ENCODE peak calls at places on chromosomes 13 and 19, in six cellular contexts. H is endothelial cell, S is heart left ventricle, F is ovary, U is astrocyte, Y is fibroblast of mammary gland. V is an unnamed sample.

GRCh38 chr13:56736966-56737365 is 403.8 kb upstream of the PRR20A start:
- DNase-seq in H (no peak), S (no peak), F (no peak), U (no peak), Y (no peak), V (no peak)

GRCh38 chr13:71864094-71864980 is 2.7 kb downstream of the DACH1 start:
- DNase-seq in H (peak; percentile 52), S (peak; percentile 80), F (no peak), U (no peak), Y (no peak), V (no peak)

GRCh38 chr13:61187471-61187870 is 228.2 kb downstream of the PCDH20 start:
- DNase-seq in H (no peak), S (no peak), F (no peak), U (no peak), Y (no peak), V (no peak)

GRCh38 chr13:94595006-94595942 is 678 bp downstream of the TGDS start:
- DNase-seq in H (no peak), S (no peak), F (peak; percentile 9), U (no peak), Y (peak; percentile 26), V (no peak)

GRCh38 chr19:36213793-36214387 is 575 bp downstream of the ZNF565 start:
- DNase-seq in H (no peak), S (no peak), F (no peak), U (peak; percentile 61), Y (peak; percentile 52), V (peak; percentile 24)

GRCh38 chr13:30002577-30002976 is 152.2 kb upstream of the UBL3 start:
- DNase-seq in H (no peak), S (no peak), F (no peak), U (peak; percentile 92), Y (peak; percentile 90), V (peak; percentile 83)

GRCh38 chr13:77351326-77351725 is 24.4 kb upstream of the MYCBP2 start:
- DNase-seq in H (no peak), S (no peak), F (no peak), U (peak; percentile 3), Y (no peak), V (no peak)

GRCh38 chr13:51559916-51560315 is 24.3 kb upstream of the WDFY2 start:
- DNase-seq in H (no peak), S (no peak), F (no peak), U (no peak), Y (no peak), V (no peak)

GRCh38 chr19:919157-920050 is 2.3 kb downstream of the KISS1R start:
- DNase-seq in H (no peak), S (peak; percentile 19), F (no peak), U (no peak), Y (no peak), V (no peak)

GRCh38 chr13:73608157-73608516 is 526.1 kb downstream of the KLF12 start:
- DNase-seq in H (no peak), S (no peak), F (no peak), U (no peak), Y (no peak), V (no peak)

GRCh38 chr19:18109731-18110671 is 12.4 kb downstream of the MAST3 start:
- DNase-seq in H (no peak), S (peak; percentile 85), F (no peak), U (no peak), Y (no peak), V (no peak)

GRCh38 chr13:26168276-26168814 is 53.8 kb downstream of the RNF6 start:
- DNase-seq in H (no peak), S (no peak), F (no peak), U (no peak), Y (no peak), V (peak; percentile 86)

GRCh38 chr19:35442091-35442490 is 6.0 kb upstream of the FFAR2 start:
- DNase-seq in H (no peak), S (peak; percentile 77), F (no peak), U (no peak), Y (no peak), V (no peak)

GRCh38 chr19:48061401-48062344 is 17.8 kb upstream of the CABP5 start:
- DNase-seq in H (no peak), S (no peak), F (no peak), U (no peak), Y (no peak), V (no peak)
- TF ChIP-seq CTCF in H (no peak), S (no peak), F (no peak), U (no peak), Y (no peak), V (no peak)

DNA sequence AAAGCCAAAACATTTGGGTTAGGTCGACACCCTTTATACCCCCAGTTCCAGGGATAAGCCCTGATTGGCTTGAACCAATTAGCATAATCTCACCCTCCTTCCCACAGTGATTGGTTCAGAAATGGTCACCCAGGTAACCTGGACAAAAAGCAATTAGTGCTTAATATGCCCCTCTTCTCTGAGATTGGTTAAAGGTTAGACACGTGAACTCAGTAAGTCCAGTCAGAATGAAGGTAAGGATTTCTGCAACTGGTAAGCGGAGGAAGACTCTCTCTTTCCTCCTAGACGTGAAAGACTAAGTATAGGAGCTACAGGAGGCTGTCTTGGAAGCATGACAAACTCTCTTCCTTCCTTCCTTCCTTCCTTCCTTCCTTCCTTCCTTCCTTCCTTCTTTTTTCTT is 1.3 kb upstream of the PNMA8C start:
- DNase-seq in H (no peak), S (no peak), F (no peak), U (no peak), Y (no peak), V (no peak)
- TF ChIP-seq CTCF in H (no peak), S (no peak), F (no peak), U (no peak), Y (no peak), V (no peak)

GRCh38 chr13:70795484-70795883 is 687.2 kb upstream of the KLHL1 start:
- DNase-seq in H (no peak), S (no peak), F (no peak), U (no peak), Y (no peak), V (no peak)
- TF ChIP-seq CTCF in H (no peak), S (no peak), F (no peak), U (no peak), Y (no peak), V (no peak)

DNA sequence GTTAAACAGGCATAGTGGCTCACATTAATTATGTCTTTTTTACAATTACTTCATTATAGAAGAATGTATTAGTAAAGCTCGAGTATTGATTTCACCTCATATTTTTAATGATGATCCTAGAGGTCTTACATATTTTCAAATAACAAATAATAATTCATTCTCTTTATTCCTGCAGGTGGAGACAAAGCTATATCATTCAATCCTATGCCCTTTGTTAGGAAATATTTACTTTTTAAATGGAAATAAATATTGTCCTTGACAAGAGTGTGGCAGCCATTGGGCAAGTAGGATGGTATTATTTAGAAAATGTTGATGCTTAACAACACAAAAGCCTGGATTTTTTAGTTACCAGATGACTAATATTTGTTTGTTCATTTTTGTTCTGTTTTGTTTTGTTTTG is 127.6 kb downstream of the COG6 start:
- DNase-seq in H (no peak), S (no peak), F (no peak), U (no peak), Y (peak; percentile 28), V (no peak)
- TF ChIP-seq CTCF in H (no peak), S (peak; percentile 25), F (no peak), U (no peak), Y (peak; percentile 17), V (peak; percentile 51)

GRCh38 chr13:112910016-112910415 is 59.0 kb upstream of the MCF2L start:
- DNase-seq in H (no peak), S (no peak), F (no peak), U (no peak), Y (no peak), V (no peak)
- TF ChIP-seq CTCF in H (no peak), S (no peak), F (no peak), U (no peak), Y (no peak), V (peak; percentile 24)

DNA sequence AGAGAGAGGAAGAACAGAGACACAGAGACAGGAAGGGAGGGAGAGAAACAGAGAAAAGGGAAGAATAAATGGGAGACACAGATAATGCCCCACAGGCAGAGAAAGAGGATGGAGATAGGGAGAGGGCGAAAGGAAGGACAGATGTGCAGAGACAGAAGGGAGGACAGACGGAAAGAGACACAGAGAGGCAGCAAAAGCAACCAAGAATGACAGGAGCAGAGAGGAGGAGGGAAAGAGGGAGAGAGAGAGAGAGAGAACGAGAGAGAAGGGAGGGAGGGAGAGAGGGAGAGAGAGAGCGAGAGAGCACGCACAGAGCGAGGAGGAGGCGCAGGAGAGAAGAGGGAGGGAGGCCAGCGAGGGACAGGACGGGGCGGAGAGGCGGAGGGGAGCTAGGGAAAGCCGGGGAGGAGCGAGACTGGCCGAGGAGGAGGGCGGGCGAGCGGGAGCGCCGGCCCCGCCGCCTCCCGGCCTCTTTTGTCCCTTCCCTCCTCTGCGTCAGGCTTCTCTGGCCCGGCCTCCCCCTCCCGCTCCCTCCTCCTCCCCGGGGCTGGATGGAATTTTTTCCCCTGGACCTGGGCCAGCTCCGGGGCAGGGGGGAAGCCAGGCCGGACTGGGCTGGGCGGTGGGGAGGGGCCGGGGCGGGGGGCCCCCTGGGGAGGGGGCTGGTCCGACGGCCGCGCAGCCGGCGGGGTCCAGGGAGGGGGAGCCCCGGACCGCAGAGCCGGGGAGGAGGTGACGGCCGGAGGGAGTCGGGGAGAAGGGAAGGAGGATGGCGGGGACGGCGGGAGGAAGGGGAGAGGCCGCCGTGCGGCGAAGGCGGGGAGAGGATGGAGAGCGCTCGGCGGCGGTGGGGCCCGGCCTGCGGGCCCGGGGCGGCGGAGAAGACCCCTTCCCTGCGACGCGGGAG is 4.2 kb upstream of the SPACA6 start:
- DNase-seq in H (peak; percentile 79), S (peak; percentile 95), F (peak; percentile 96), U (peak; percentile 97), Y (peak; percentile 92), V (peak; percentile 92)
- TF ChIP-seq CTCF in H (no peak), S (peak; percentile 28), F (no peak), U (no peak), Y (no peak), V (no peak)

DNA sequence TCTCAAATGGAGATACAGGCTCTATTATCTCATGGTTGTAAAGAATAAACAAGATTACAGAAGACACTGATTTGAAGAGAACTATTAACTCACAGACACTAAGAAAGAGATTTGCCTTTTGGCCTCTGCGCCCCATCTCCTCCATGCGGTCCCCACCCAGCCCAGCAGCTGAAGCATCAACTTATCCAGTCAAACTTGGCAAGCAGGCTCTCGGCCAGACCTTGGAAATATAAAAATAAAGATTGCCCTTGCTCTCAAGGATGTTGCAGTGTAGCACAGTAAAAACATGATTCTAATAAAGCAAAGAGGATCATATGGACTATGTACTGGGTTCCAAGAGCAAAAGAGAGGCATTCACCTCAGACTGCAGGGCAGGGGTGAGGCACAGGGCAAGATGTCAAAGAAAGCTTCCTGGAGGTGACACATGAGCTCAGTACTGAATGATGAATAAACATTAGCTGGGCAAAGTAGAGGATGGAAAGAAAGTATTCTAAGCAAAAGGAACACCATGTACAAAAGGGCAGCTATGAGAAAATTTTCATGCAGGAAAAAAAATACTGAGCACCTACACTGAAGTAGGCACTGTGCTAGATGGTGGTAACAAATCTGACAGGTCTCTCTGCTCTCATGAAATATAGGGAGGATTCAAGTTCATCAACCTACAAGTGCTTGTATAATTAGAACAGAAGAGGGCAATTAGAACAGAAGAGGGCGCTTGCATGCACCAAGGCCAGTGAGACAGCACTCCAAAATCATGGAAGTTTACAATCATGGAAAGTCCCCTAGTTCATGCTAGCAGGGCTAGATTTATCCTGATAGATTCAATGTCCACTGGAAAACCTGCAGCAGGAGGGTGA is 85.0 kb downstream of the SACS start:
- DNase-seq in H (no peak), S (no peak), F (peak; percentile 11), U (no peak), Y (peak; percentile 64), V (no peak)
- TF ChIP-seq CTCF in H (no peak), S (peak; percentile 25), F (no peak), U (no peak), Y (no peak), V (no peak)

GRCh38 chr13:98448642-98448928 is 128.3 kb downstream of the STK24 start:
- DNase-seq in H (no peak), S (no peak), F (no peak), U (no peak), Y (no peak), V (no peak)
- TF ChIP-seq CTCF in H (peak; percentile 10), S (no peak), F (no peak), U (no peak), Y (no peak), V (peak; percentile 3)

V was measured in HFFc6.